ENCODE peak calls at places on chromosomes 2 and 18, in four cellular contexts. One of them, this sample, is unnamed.

GRCh38 chr2:229572434-229573338 is 141.7 kb downstream of the DNER start:
- DNase-seq in adrenal gland: no peak
- DNase-seq in heart left ventricle: no peak
- DNase-seq in stomach: no peak
- DNase-seq in this sample: no peak

GRCh38 chr2:60644942-60645341 is 91.5 kb upstream of the BCL11A start:
- DNase-seq in adrenal gland: no peak
- DNase-seq in heart left ventricle: peak
- DNase-seq in stomach: no peak
- DNase-seq in this sample: no peak

GRCh38 chr2:17319090-17319489 is 199.2 kb downstream of the RAD51AP2 start:
- DNase-seq in adrenal gland: no peak
- DNase-seq in heart left ventricle: no peak
- DNase-seq in stomach: no peak
- DNase-seq in this sample: no peak

GRCh38 chr2:3313845-3314375 is 63.7 kb downstream of the EIPR1 start:
- DNase-seq in adrenal gland: no peak
- DNase-seq in heart left ventricle: no peak
- DNase-seq in stomach: no peak
- DNase-seq in this sample: no peak

GRCh38 chr18:9707381-9708056 is 582 bp upstream of the RAB31 start:
- DNase-seq in adrenal gland: no peak
- DNase-seq in heart left ventricle: no peak
- DNase-seq in stomach: no peak
- DNase-seq in this sample: no peak

GRCh38 chr2:230660294-230661060 is 52.2 kb upstream of the CAB39 start:
- DNase-seq in adrenal gland: peak
- DNase-seq in heart left ventricle: peak
- DNase-seq in stomach: peak
- DNase-seq in this sample: peak

GRCh38 chr2:120598416-120598815 is 137.3 kb upstream of the GLI2 start:
- DNase-seq in adrenal gland: no peak
- DNase-seq in heart left ventricle: no peak
- DNase-seq in stomach: no peak
- DNase-seq in this sample: no peak

GRCh38 chr2:74502720-74503505 is 3.5 kb upstream of the LBX2 start:
- DNase-seq in adrenal gland: peak
- DNase-seq in heart left ventricle: peak
- DNase-seq in stomach: peak
- DNase-seq in this sample: peak

GRCh38 chr18:39862341-39862740 is 2092.7 kb upstream of the PIK3C3 start:
- DNase-seq in adrenal gland: no peak
- DNase-seq in heart left ventricle: peak
- DNase-seq in stomach: no peak
- DNase-seq in this sample: no peak

GRCh38 chr2:74919827-74920226 is 38.6 kb upstream of the POLE4 start:
- DNase-seq in adrenal gland: peak
- DNase-seq in heart left ventricle: peak
- DNase-seq in stomach: peak
- DNase-seq in this sample: peak

GRCh38 chr2:200591308-200591707 is 5.5 kb downstream of the AOX1 start:
- DNase-seq in adrenal gland: no peak
- DNase-seq in heart left ventricle: no peak
- DNase-seq in stomach: no peak
- DNase-seq in this sample: no peak

GRCh38 chr18:45954070-45954712 is 12.9 kb downstream of the EPG5 start:
- DNase-seq in adrenal gland: no peak
- DNase-seq in heart left ventricle: no peak
- DNase-seq in stomach: no peak
- DNase-seq in this sample: no peak

GRCh38 chr2:76813084-76813483 is 709.1 kb downstream of the LRRTM4 start:
- DNase-seq in adrenal gland: no peak
- DNase-seq in heart left ventricle: no peak
- DNase-seq in stomach: no peak
- DNase-seq in this sample: no peak

GRCh38 chr2:168941297-168941696 is 40.2 kb downstream of the G6PC2 start:
- DNase-seq in adrenal gland: no peak
- DNase-seq in heart left ventricle: no peak
- DNase-seq in stomach: no peak
- DNase-seq in this sample: peak

GRCh38 chr2:60148717-60149116 is 404.7 kb downstream of the BCL11A start:
- DNase-seq in adrenal gland: no peak
- DNase-seq in heart left ventricle: no peak
- DNase-seq in stomach: no peak
- DNase-seq in this sample: no peak

GRCh38 chr2:99139003-99139402 is 2.5 kb upstream of the C2orf15 start:
- DNase-seq in adrenal gland: no peak
- DNase-seq in heart left ventricle: no peak
- DNase-seq in stomach: no peak
- DNase-seq in this sample: peak

GRCh38 chr2:99140860-99141109 is 722 bp upstream of the C2orf15 start:
- DNase-seq in adrenal gland: no peak
- DNase-seq in heart left ventricle: no peak
- DNase-seq in stomach: no peak
- DNase-seq in this sample: no peak

GRCh38 chr2:99140056-99140859 is 1.2 kb upstream of the C2orf15 start:
- DNase-seq in adrenal gland: no peak
- DNase-seq in heart left ventricle: no peak
- DNase-seq in stomach: no peak
- DNase-seq in this sample: no peak

DNA sequence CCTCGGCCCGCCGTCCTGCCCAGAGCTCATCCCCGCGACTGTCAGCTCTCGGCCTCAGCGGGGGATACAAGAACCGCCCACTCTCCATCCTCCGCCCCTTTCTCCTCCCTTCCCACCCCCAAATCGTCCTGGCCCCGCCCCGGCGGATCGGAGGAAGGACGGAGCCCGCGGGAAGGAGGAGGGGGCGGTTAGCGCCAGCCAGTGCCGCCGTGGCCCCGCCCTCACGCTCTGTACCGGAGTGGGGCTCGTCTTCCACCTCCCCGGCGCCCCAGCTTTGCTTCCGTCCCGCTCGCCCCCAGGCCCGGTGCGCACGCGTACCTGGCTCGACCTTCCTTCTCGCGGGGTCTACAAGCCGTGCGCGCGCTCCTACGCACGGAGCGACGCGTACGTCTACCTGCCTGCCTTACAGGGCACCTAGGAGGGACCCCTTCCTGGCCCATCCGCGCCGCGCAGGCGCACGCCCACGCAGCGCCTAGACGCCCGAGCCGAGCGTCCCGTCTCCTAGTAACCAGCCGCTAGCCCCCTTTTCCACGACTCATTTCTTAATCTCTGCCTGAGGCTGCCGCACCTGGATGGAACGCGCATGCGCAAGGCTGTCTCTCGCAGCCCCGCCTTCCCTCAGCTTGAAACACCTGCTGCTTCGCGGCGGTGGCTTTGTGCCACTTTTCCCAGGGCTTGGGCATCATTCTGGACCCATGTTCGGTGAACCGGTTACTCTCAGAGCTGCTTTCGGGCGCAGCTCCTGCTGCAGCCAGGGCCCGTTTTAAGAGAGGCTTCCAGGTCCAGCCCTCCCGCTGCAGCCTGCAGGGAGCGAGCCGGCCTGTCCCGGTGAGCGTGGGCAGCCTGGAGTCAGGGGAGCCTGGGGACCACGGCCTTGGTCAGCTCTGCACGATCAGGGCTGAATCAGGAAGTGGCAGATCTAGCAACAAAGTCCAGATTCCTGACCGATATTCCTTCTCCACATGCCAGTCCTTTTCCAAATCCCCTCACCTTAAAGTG is at the start of gene C2orf15:
- DNase-seq in adrenal gland: peak
- DNase-seq in heart left ventricle: peak
- DNase-seq in stomach: peak
- DNase-seq in this sample: peak
- TF ChIP-seq POLR2A in adrenal gland: peak
- TF ChIP-seq POLR2A in heart left ventricle: no peak
- TF ChIP-seq POLR2A in stomach: no peak
- TF ChIP-seq POLR2A in this sample: peak

GRCh38 chr2:9309147-9309546 is 102.5 kb downstream of the ASAP2 start:
- DNase-seq in adrenal gland: no peak
- DNase-seq in heart left ventricle: no peak
- DNase-seq in stomach: no peak
- DNase-seq in this sample: no peak

GRCh38 chr2:9308186-9308955 is 101.8 kb downstream of the ASAP2 start:
- DNase-seq in adrenal gland: no peak
- DNase-seq in heart left ventricle: no peak
- DNase-seq in stomach: no peak
- DNase-seq in this sample: no peak

GRCh38 chr2:9307505-9307904 is 100.9 kb downstream of the ASAP2 start:
- DNase-seq in adrenal gland: no peak
- DNase-seq in heart left ventricle: no peak
- DNase-seq in stomach: no peak
- DNase-seq in this sample: no peak

GRCh38 chr2:9303528-9304225 is 97.1 kb downstream of the ASAP2 start:
- DNase-seq in adrenal gland: no peak
- DNase-seq in heart left ventricle: peak
- DNase-seq in stomach: no peak
- DNase-seq in this sample: no peak

DNA sequence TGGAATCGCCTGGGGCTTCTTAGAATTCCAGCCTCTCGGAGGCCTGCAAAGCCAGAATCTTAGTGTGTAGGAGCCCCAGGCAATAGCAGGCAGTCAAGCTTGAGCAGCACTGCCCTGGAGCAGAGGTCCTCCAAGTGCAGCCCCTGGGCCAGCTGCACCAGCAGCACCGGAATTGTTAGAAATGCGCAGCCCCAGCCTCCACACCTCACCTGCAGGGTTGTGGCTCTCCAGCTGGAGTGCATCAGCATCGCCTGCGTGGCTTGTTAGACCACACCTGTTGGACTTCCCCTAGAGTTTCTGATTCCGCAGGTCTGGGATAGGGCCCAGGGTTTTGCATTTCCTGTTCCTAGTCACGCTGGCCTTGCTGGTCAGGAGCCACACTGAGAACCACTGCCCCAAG is 100.3 kb downstream of the ASAP2 start:
- DNase-seq in adrenal gland: no peak
- DNase-seq in heart left ventricle: no peak
- DNase-seq in stomach: peak
- DNase-seq in this sample: no peak
- TF ChIP-seq POLR2A in adrenal gland: no peak
- TF ChIP-seq POLR2A in heart left ventricle: no peak
- TF ChIP-seq POLR2A in stomach: no peak
- TF ChIP-seq POLR2A in this sample: no peak

GRCh38 chr2:242085941-242086621 is 216.6 kb downstream of the RTP5 start:
- DNase-seq in adrenal gland: peak
- DNase-seq in heart left ventricle: peak
- DNase-seq in stomach: peak
- DNase-seq in this sample: peak
- TF ChIP-seq POLR2A in adrenal gland: no peak
- TF ChIP-seq POLR2A in heart left ventricle: no peak
- TF ChIP-seq POLR2A in stomach: no peak
- TF ChIP-seq POLR2A in this sample: no peak

GRCh38 chr2:28394331-28394877 is 1.7 kb downstream of the FOSL2 start:
- DNase-seq in adrenal gland: peak
- DNase-seq in heart left ventricle: peak
- DNase-seq in stomach: peak
- DNase-seq in this sample: no peak
- TF ChIP-seq POLR2A in adrenal gland: peak
- TF ChIP-seq POLR2A in heart left ventricle: no peak
- TF ChIP-seq POLR2A in stomach: peak
- TF ChIP-seq POLR2A in this sample: no peak

GRCh38 chr18:51370996-51371395 is 173.5 kb upstream of the MEX3C start:
- DNase-seq in adrenal gland: peak
- DNase-seq in heart left ventricle: no peak
- DNase-seq in stomach: no peak
- DNase-seq in this sample: no peak
- TF ChIP-seq POLR2A in adrenal gland: no peak
- TF ChIP-seq POLR2A in heart left ventricle: no peak
- TF ChIP-seq POLR2A in stomach: no peak
- TF ChIP-seq POLR2A in this sample: no peak

GRCh38 chr2:137797630-137798029 is 166.6 kb upstream of the HNMT start:
- DNase-seq in adrenal gland: no peak
- DNase-seq in heart left ventricle: no peak
- DNase-seq in stomach: no peak
- DNase-seq in this sample: no peak
- TF ChIP-seq POLR2A in adrenal gland: no peak
- TF ChIP-seq POLR2A in heart left ventricle: no peak
- TF ChIP-seq POLR2A in stomach: no peak
- TF ChIP-seq POLR2A in this sample: no peak

DNA sequence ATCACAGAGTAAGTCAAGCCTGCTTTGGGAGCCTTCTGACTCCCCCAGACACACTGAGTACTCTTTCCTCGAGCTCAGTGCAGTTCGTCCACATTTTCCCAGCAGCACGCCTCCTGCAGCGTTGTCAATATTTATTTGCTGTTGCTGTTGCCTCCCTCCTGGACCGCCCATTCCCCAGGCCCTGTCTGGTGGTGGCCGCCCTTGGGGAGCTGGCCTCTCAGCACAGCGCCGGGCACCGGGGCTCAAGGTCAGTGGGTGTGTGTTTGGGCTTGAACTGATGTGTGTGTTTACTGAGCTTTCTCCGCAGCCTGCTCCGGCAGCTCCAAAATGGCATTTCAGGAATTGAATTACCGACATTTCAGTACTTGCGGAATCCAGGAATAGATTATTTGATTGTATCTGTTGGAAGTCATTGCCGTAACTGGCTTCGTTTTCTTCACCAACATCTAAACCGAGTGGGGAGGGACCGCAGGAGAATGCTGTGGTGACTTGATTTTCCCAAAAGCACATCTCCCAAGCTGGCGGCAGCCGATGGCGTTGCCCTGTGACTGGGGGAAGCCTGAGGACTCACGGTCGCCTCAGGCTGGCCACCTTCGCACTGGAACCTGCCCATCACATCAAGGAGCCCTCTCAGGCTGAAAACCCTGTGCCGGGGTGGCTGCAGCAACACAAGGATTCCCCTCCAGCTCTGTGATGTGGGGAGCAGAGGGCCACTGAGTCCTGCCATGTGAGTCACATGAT is 66.0 kb downstream of the HPCAL1 start:
- DNase-seq in adrenal gland: peak
- DNase-seq in heart left ventricle: no peak
- DNase-seq in stomach: peak
- DNase-seq in this sample: no peak
- TF ChIP-seq POLR2A in adrenal gland: no peak
- TF ChIP-seq POLR2A in heart left ventricle: no peak
- TF ChIP-seq POLR2A in stomach: no peak
- TF ChIP-seq POLR2A in this sample: no peak

GRCh38 chr2:178450574-178451429 is at the start of the genes PJVK and PRKRA:
- DNase-seq in adrenal gland: peak
- DNase-seq in heart left ventricle: peak
- DNase-seq in stomach: peak
- DNase-seq in this sample: peak
- TF ChIP-seq POLR2A in adrenal gland: peak
- TF ChIP-seq POLR2A in heart left ventricle: peak
- TF ChIP-seq POLR2A in stomach: peak
- TF ChIP-seq POLR2A in this sample: peak

GRCh38 chr2:20617892-20618467 is 32.9 kb downstream of the HS1BP3 start:
- DNase-seq in adrenal gland: peak
- DNase-seq in heart left ventricle: peak
- DNase-seq in stomach: peak
- DNase-seq in this sample: peak
- TF ChIP-seq POLR2A in adrenal gland: no peak
- TF ChIP-seq POLR2A in heart left ventricle: no peak
- TF ChIP-seq POLR2A in stomach: no peak
- TF ChIP-seq POLR2A in this sample: no peak

GRCh38 chr2:98469862-98470544 is 25.3 kb downstream of the INPP4A start:
- DNase-seq in adrenal gland: no peak
- DNase-seq in heart left ventricle: no peak
- DNase-seq in stomach: no peak
- DNase-seq in this sample: no peak
- TF ChIP-seq POLR2A in adrenal gland: no peak
- TF ChIP-seq POLR2A in heart left ventricle: no peak
- TF ChIP-seq POLR2A in stomach: no peak
- TF ChIP-seq POLR2A in this sample: no peak

This sample was measured in erythroblast.